ENCODE peak calls at places on chromosomes 16 and 17, in seven cellular contexts. One of them, this sample, is unnamed.
A peak's percentile ranks its signal among the peaks of the same experiment; 100 is the strongest.

GRCh38 chr17:29291163-29291752 is 2.7 kb downstream of the NUFIP2 start:
- DNase-seq in A549: peak; percentile 51
- DNase-seq in erythroblast: peak; percentile 76
- DNase-seq in lower leg skin: peak; percentile 48
- DNase-seq in HCT116: peak; percentile 40
- DNase-seq in stomach: no peak
- DNase-seq in ovary: no peak
- DNase-seq in this sample: no peak

GRCh38 chr17:13311301-13311700 is 290.4 kb downstream of the HS3ST3A1 start:
- DNase-seq in lower leg skin: no peak
- DNase-seq in ovary: no peak
- DNase-seq in erythroblast: no peak
- DNase-seq in A549: no peak
- DNase-seq in HCT116: no peak
- DNase-seq in stomach: no peak
- DNase-seq in this sample: no peak

GRCh38 chr16:23020084-23020483 is 129.2 kb downstream of the USP31 start:
- DNase-seq in lower leg skin: no peak
- DNase-seq in stomach: no peak
- DNase-seq in HCT116: no peak
- DNase-seq in ovary: no peak
- DNase-seq in erythroblast: no peak
- DNase-seq in A549: peak; percentile 13
- DNase-seq in this sample: peak; percentile 18

GRCh38 chr17:66578781-66579489 is 256.0 kb upstream of the CACNG5 start:
- DNase-seq in A549: no peak
- DNase-seq in ovary: no peak
- DNase-seq in erythroblast: no peak
- DNase-seq in stomach: no peak
- DNase-seq in HCT116: no peak
- DNase-seq in lower leg skin: no peak
- DNase-seq in this sample: no peak

GRCh38 chr16:49292413-49292812 is 10.8 kb upstream of the CBLN1 start:
- DNase-seq in ovary: no peak
- DNase-seq in A549: no peak
- DNase-seq in HCT116: no peak
- DNase-seq in stomach: no peak
- DNase-seq in lower leg skin: no peak
- DNase-seq in erythroblast: no peak
- DNase-seq in this sample: no peak

GRCh38 chr17:48113201-48113676 is 5.7 kb downstream of the SNX11 start:
- DNase-seq in stomach: no peak
- DNase-seq in erythroblast: no peak
- DNase-seq in A549: no peak
- DNase-seq in HCT116: no peak
- DNase-seq in ovary: no peak
- DNase-seq in lower leg skin: no peak
- DNase-seq in this sample: no peak

GRCh38 chr16:79690159-79690558 is 89.6 kb upstream of the MAF start:
- DNase-seq in A549: no peak
- DNase-seq in lower leg skin: no peak
- DNase-seq in HCT116: no peak
- DNase-seq in ovary: no peak
- DNase-seq in erythroblast: no peak
- DNase-seq in stomach: no peak
- DNase-seq in this sample: no peak

GRCh38 chr16:27253526-27253930 is 15.0 kb downstream of the NSMCE1 start:
- DNase-seq in stomach: no peak
- DNase-seq in ovary: no peak
- DNase-seq in HCT116: peak; percentile 65
- DNase-seq in erythroblast: no peak
- DNase-seq in lower leg skin: no peak
- DNase-seq in A549: peak; percentile 52
- DNase-seq in this sample: peak; percentile 75

GRCh38 chr17:78300962-78301820 is 58.7 kb downstream of the SOCS3 start:
- DNase-seq in HCT116: peak; percentile 59
- DNase-seq in lower leg skin: no peak
- DNase-seq in erythroblast: peak; percentile 15
- DNase-seq in A549: no peak
- DNase-seq in ovary: no peak
- DNase-seq in stomach: no peak
- DNase-seq in this sample: peak; percentile 51

GRCh38 chr16:20803561-20804214 is 2.6 kb downstream of the ERI2 start:
- DNase-seq in lower leg skin: no peak
- DNase-seq in HCT116: no peak
- DNase-seq in stomach: no peak
- DNase-seq in ovary: no peak
- DNase-seq in erythroblast: peak; percentile 4
- DNase-seq in A549: no peak
- DNase-seq in this sample: no peak

GRCh38 chr17:77088455-77089117 is 52.2 kb upstream of the SEC14L1 start:
- DNase-seq in lower leg skin: peak; percentile 95
- DNase-seq in A549: peak; percentile 99
- DNase-seq in HCT116: peak; percentile 99
- DNase-seq in erythroblast: peak; percentile 98
- DNase-seq in ovary: peak; percentile 95
- DNase-seq in stomach: peak; percentile 90
- DNase-seq in this sample: peak; percentile 97

GRCh38 chr16:10880609-10881452 is 3.8 kb downstream of the CIITA start:
- DNase-seq in HCT116: no peak
- DNase-seq in erythroblast: no peak
- DNase-seq in A549: no peak
- DNase-seq in lower leg skin: no peak
- DNase-seq in stomach: no peak
- DNase-seq in ovary: no peak
- DNase-seq in this sample: no peak

GRCh38 chr17:75182319-75182568 is 515 bp downstream of the SUMO2 start:
- DNase-seq in A549: no peak
- DNase-seq in erythroblast: no peak
- DNase-seq in HCT116: no peak
- DNase-seq in ovary: no peak
- DNase-seq in stomach: peak; percentile 26
- DNase-seq in lower leg skin: no peak
- DNase-seq in this sample: no peak

GRCh38 chr16:73527191-73527590 is 479.3 kb upstream of the ZFHX3 start:
- DNase-seq in erythroblast: no peak
- DNase-seq in lower leg skin: no peak
- DNase-seq in ovary: no peak
- DNase-seq in stomach: no peak
- DNase-seq in A549: no peak
- DNase-seq in HCT116: no peak
- DNase-seq in this sample: no peak

GRCh38 chr16:1983544-1984346 is at the start of gene GFER:
- DNase-seq in HCT116: peak; percentile 85
- DNase-seq in A549: peak; percentile 94
- DNase-seq in lower leg skin: peak; percentile 77
- DNase-seq in ovary: peak; percentile 82
- DNase-seq in erythroblast: peak; percentile 93
- DNase-seq in stomach: peak; percentile 91
- DNase-seq in this sample: peak; percentile 99

GRCh38 chr17:1709971-1710806 is at the start of gene TLCD2:
- DNase-seq in lower leg skin: no peak
- DNase-seq in erythroblast: peak; percentile 29
- DNase-seq in HCT116: peak; percentile 36
- DNase-seq in ovary: peak; percentile 85
- DNase-seq in A549: peak; percentile 92
- DNase-seq in stomach: peak; percentile 80
- DNase-seq in this sample: peak; percentile 78

GRCh38 chr16:82630219-82630618 is 3.5 kb downstream of the CDH13 start:
- DNase-seq in HCT116: no peak
- DNase-seq in ovary: no peak
- DNase-seq in erythroblast: no peak
- DNase-seq in A549: no peak
- DNase-seq in lower leg skin: no peak
- DNase-seq in stomach: no peak
- DNase-seq in this sample: no peak

GRCh38 chr16:56331399-56331798 is 93.9 kb downstream of the AMFR start:
- DNase-seq in stomach: no peak
- DNase-seq in HCT116: no peak
- DNase-seq in ovary: no peak
- DNase-seq in erythroblast: no peak
- DNase-seq in lower leg skin: no peak
- DNase-seq in A549: no peak
- DNase-seq in this sample: no peak

GRCh38 chr17:35073183-35073790 is 9.8 kb upstream of the RFFL start:
- DNase-seq in erythroblast: no peak
- DNase-seq in stomach: no peak
- DNase-seq in lower leg skin: no peak
- DNase-seq in ovary: no peak
- DNase-seq in A549: no peak
- DNase-seq in HCT116: no peak
- DNase-seq in this sample: no peak

GRCh38 chr17:559699-560378 is 154.8 kb downstream of the VPS53 start:
- DNase-seq in HCT116: no peak
- DNase-seq in lower leg skin: peak; percentile 18
- DNase-seq in erythroblast: no peak
- DNase-seq in stomach: no peak
- DNase-seq in ovary: no peak
- DNase-seq in A549: no peak
- DNase-seq in this sample: peak; percentile 84

GRCh38 chr17:74690409-74690825 is 22.3 kb downstream of the CD300LF start:
- DNase-seq in stomach: no peak
- DNase-seq in HCT116: no peak
- DNase-seq in ovary: no peak
- DNase-seq in erythroblast: no peak
- DNase-seq in A549: no peak
- DNase-seq in lower leg skin: peak; percentile 31
- DNase-seq in this sample: no peak

GRCh38 chr16:84800118-84800517 is 19.7 kb upstream of the CRISPLD2 start:
- DNase-seq in stomach: no peak
- DNase-seq in lower leg skin: no peak
- DNase-seq in HCT116: no peak
- DNase-seq in ovary: no peak
- DNase-seq in erythroblast: no peak
- DNase-seq in A549: no peak
- DNase-seq in this sample: no peak

GRCh38 chr17:41635121-41636097 is 11.0 kb upstream of the KRT17 start:
- DNase-seq in ovary: peak; percentile 31
- DNase-seq in A549: no peak
- DNase-seq in stomach: peak; percentile 75
- DNase-seq in HCT116: no peak
- DNase-seq in erythroblast: no peak
- DNase-seq in lower leg skin: no peak
- DNase-seq in this sample: no peak

GRCh38 chr17:31696184-31696602 is 162.9 kb downstream of the COPRS start:
- DNase-seq in stomach: peak; percentile 74
- DNase-seq in erythroblast: no peak
- DNase-seq in lower leg skin: peak; percentile 73
- DNase-seq in HCT116: no peak
- DNase-seq in ovary: peak; percentile 49
- DNase-seq in A549: no peak
- DNase-seq in this sample: no peak

DNA sequence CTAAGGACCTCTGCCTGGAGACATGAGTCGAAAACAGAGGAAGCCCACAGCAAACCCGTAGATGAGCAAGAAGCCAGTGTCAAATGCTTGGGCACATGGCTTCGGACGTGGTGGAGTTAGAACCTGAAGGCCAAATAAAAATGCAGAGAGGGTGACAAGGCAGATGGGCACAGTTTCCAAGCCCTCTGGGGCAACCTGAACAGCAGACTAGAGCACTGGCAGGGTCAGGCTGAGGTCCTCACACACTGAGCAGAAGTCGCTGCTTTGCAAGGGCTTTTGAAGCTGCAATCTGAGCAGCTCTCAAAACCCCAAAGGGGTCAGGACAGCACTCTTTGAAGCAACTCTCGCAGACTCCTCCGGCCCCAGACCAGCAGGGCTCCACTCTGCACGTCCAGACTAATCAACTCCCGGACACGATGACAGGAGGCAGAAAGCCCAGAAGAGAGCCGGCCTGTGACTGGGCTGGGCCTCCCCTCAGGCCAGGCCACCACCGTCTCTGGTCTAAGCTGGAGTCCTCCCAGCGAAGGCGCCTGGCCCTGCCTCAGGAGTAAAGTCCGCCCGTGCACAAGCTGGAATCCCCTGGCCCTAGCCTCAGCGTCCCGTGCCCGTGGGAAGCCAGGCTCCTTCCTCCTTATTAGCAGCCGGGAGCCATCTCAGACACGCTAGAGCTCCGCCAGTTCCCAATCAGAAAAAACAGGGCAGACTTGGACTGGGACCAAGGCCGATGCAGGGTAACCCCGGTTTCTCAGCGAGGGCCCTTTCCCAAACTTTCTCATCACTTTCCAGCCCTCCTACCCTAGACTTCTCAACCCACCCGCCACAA is 924 bp downstream of the SMARCD2 start:
- DNase-seq in A549: no peak
- DNase-seq in lower leg skin: peak; percentile 64
- DNase-seq in ovary: peak; percentile 66
- DNase-seq in stomach: peak; percentile 60
- DNase-seq in erythroblast: no peak
- DNase-seq in HCT116: no peak
- DNase-seq in this sample: no peak
- TF ChIP-seq POLR2A in A549: no peak
- TF ChIP-seq POLR2A in lower leg skin: no peak
- TF ChIP-seq POLR2A in ovary: no peak
- TF ChIP-seq POLR2A in stomach: no peak
- TF ChIP-seq POLR2A in erythroblast: no peak
- TF ChIP-seq POLR2A in HCT116: no peak
- TF ChIP-seq POLR2A in this sample: no peak

GRCh38 chr16:87936375-87937230 is at the start of gene CA5A:
- DNase-seq in A549: no peak
- DNase-seq in ovary: no peak
- DNase-seq in erythroblast: no peak
- DNase-seq in lower leg skin: no peak
- DNase-seq in stomach: no peak
- DNase-seq in HCT116: no peak
- DNase-seq in this sample: no peak
- TF ChIP-seq POLR2A in A549: no peak
- TF ChIP-seq POLR2A in ovary: no peak
- TF ChIP-seq POLR2A in erythroblast: no peak
- TF ChIP-seq POLR2A in lower leg skin: no peak
- TF ChIP-seq POLR2A in stomach: no peak
- TF ChIP-seq POLR2A in HCT116: no peak
- TF ChIP-seq POLR2A in this sample: no peak

DNA sequence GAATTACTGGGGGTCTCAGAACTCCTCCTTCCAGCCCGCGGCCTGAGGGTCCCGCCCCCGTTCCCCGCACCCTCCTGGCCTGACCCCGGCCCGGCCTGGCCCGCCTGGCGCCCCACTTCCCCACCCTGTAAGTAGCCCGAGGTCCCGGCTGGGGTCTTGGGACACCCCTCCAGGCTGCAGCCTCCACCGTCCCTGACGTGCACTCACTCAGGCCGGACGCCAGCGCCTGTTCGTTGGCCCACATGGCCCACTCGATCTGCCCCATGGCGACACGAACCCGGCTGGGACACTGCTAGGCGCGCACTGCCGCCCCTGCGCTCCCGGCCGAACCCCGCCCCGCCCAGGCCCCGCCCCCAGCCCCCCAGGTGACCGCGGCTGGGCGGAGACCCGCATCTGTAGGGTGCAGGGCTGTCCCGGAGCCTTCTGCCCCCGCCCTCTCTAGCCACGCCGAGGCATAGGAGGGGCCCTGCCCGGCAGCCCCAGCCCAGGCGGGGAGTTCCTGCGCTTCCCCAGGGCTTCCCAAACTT is at the start of gene CYBA:
- DNase-seq in ovary: peak; percentile 50
- DNase-seq in lower leg skin: peak; percentile 60
- DNase-seq in A549: peak; percentile 87
- DNase-seq in HCT116: peak; percentile 57
- DNase-seq in erythroblast: peak; percentile 40
- DNase-seq in stomach: peak; percentile 83
- DNase-seq in this sample: no peak
- TF ChIP-seq POLR2A in ovary: no peak
- TF ChIP-seq POLR2A in lower leg skin: no peak
- TF ChIP-seq POLR2A in A549: peak; percentile 85
- TF ChIP-seq POLR2A in HCT116: peak; percentile 77
- TF ChIP-seq POLR2A in erythroblast: no peak
- TF ChIP-seq POLR2A in stomach: no peak
- TF ChIP-seq POLR2A in this sample: no peak

GRCh38 chr17:16212793-16213192 is 2.5 kb downstream of the NCOR1 start:
- DNase-seq in erythroblast: no peak
- DNase-seq in lower leg skin: no peak
- DNase-seq in ovary: no peak
- DNase-seq in HCT116: no peak
- DNase-seq in stomach: no peak
- DNase-seq in A549: no peak
- DNase-seq in this sample: no peak
- TF ChIP-seq POLR2A in erythroblast: no peak
- TF ChIP-seq POLR2A in lower leg skin: no peak
- TF ChIP-seq POLR2A in ovary: no peak
- TF ChIP-seq POLR2A in HCT116: no peak
- TF ChIP-seq POLR2A in stomach: no peak
- TF ChIP-seq POLR2A in A549: no peak
- TF ChIP-seq POLR2A in this sample: no peak

This sample was measured in H54.